ENCODE peak calls at places on chromosomes 4 and X, in four cellular contexts. I, A, T and R are unnamed samples.

GRCh38 chr4:113742643-113743042 is 18.9 kb downstream of the CAMK2D start:
- ATAC-seq in T (no peak), A (no peak), I (no peak), R (no peak)

GRCh38 chr4:136690363-136690762 is 841.9 kb downstream of the PCDH18 start:
- ATAC-seq in T (peak; percentile 56), I (no peak), A (no peak), R (no peak)

GRCh38 chrX:119942831-119943184 is 743 bp downstream of the NKAP start:
- ATAC-seq in T (peak; percentile 21), A (peak; percentile 16), I (peak; percentile 30), R (no peak)

GRCh38 chr4:141502755-141503154 is 133.6 kb upstream of the IL15 start:
- ATAC-seq in A (no peak), T (no peak), I (no peak), R (no peak)

GRCh38 chr4:76547167-76547760 is 112.2 kb downstream of the SHROOM3 start:
- ATAC-seq in I (no peak), A (no peak), T (no peak), R (peak; percentile 19)

GRCh38 chr4:47451657-47452056 is 11.8 kb downstream of the COMMD8 start:
- ATAC-seq in I (no peak), T (no peak), A (no peak), R (no peak)

GRCh38 chr4:80535551-80535950 is 200.0 kb downstream of the CFAP299 start:
- ATAC-seq in A (no peak), I (no peak), T (no peak), R (no peak)

GRCh38 chrX:2267890-2268289 is 232.9 kb downstream of the DHRSX start:
- ATAC-seq in A (no peak), I (no peak), T (no peak), R (no peak)

GRCh38 chrX:154486052-154486395 is 391 bp downstream of the UBL4A start:
- ATAC-seq in T (no peak), A (peak; percentile 3), I (no peak), R (no peak)

GRCh38 chr4:87309625-87310024 is 13.1 kb downstream of the HSD17B13 start:
- ATAC-seq in T (no peak), I (no peak), A (no peak), R (no peak)

GRCh38 chrX:20685652-20686051 is 418.9 kb upstream of the RPS6KA3 start:
- ATAC-seq in I (no peak), A (no peak), T (no peak), R (no peak)

GRCh38 chr4:87071401-87071800 is 136.6 kb downstream of the AFF1 start:
- ATAC-seq in I (no peak), A (no peak), T (no peak), R (no peak)

GRCh38 chr4:24801136-24801855 is 5.9 kb downstream of the SOD3 start:
- ATAC-seq in T (no peak), I (no peak), A (no peak), R (no peak)

GRCh38 chr4:12239897-12240636 is 811.4 kb upstream of the HS3ST1 start:
- ATAC-seq in I (no peak), A (no peak), T (no peak), R (no peak)

GRCh38 chr4:107648178-107648991 is 71.6 kb downstream of the PAPSS1 start:
- ATAC-seq in T (no peak), I (no peak), A (no peak), R (no peak)

GRCh38 chrX:41779058-41779564 is 55.1 kb downstream of the GPR82 start:
- ATAC-seq in T (peak; percentile 91), A (no peak), I (no peak), R (no peak)

GRCh38 chr4:1411436-1412375 is 5.5 kb upstream of the NKX1-1 start:
- ATAC-seq in I (no peak), A (no peak), T (no peak), R (no peak)

GRCh38 chr4:174716986-174717770 is 111.9 kb downstream of the GLRA3 start:
- ATAC-seq in T (no peak), I (peak; percentile 54), A (no peak), R (peak; percentile 45)

GRCh38 chr4:108135549-108136209 is 33.1 kb downstream of the LEF1 start:
- ATAC-seq in I (peak; percentile 31), T (no peak), A (peak; percentile 10), R (no peak)

GRCh38 chr4:40246938-40247337 is 50.1 kb downstream of the RHOH start:
- ATAC-seq in I (no peak), A (peak; percentile 12), T (no peak), R (no peak)

GRCh38 chr4:114272226-114272625 is 292.8 kb upstream of the ARSJ start:
- ATAC-seq in T (peak; percentile 95), A (no peak), I (peak; percentile 69), R (peak; percentile 50)

DNA sequence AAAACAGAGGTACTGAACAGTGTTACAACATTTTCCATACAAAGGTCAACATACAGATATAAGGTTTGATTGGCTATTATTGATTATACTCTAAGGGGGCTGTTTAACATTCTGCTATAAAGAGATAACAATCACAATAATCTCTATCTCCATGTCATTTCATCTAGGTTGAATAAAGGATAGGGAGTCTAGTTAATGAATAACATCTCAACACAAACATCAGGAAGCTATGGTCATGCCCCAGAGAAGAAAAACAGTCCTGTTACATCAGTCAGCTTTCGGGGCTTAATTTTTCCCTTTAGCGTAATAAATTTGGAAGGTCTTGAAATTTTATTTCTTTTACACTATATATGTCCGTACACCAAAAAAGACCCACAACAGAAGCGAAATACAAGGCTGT is 41.5 kb upstream of the DCAF8L2 start:
- ATAC-seq in A (no peak), I (no peak), T (no peak), R (no peak)
- H3K4me1 ChIP-seq in A (no peaks in the 10 kb centered on the region), I (no peaks in the 10 kb centered on the region), T (no peaks in the 10 kb centered on the region), R (no peaks in the 10 kb centered on the region)

GRCh38 chr4:38669233-38669632 is 5.2 kb downstream of the KLF3 start:
- ATAC-seq in A (no peak), T (no peak), I (no peak), R (no peak)
- H3K4me1 ChIP-seq in A (peaks cover 73% of the 10 kb centered on the region), T (peaks cover 70% of the 10 kb centered on the region), I (peaks cover 66% of the 10 kb centered on the region), R (peaks cover 89% of the 10 kb centered on the region)

GRCh38 chr4:8118035-8118434 is 40.6 kb downstream of the ABLIM2 start:
- ATAC-seq in I (no peak), T (no peak), A (no peak), R (no peak)
- H3K4me1 ChIP-seq in I (no peaks in the 10 kb centered on the region), T (no peaks in the 10 kb centered on the region), A (peaks cover 23% of the 10 kb centered on the region), R (no peaks in the 10 kb centered on the region)

DNA sequence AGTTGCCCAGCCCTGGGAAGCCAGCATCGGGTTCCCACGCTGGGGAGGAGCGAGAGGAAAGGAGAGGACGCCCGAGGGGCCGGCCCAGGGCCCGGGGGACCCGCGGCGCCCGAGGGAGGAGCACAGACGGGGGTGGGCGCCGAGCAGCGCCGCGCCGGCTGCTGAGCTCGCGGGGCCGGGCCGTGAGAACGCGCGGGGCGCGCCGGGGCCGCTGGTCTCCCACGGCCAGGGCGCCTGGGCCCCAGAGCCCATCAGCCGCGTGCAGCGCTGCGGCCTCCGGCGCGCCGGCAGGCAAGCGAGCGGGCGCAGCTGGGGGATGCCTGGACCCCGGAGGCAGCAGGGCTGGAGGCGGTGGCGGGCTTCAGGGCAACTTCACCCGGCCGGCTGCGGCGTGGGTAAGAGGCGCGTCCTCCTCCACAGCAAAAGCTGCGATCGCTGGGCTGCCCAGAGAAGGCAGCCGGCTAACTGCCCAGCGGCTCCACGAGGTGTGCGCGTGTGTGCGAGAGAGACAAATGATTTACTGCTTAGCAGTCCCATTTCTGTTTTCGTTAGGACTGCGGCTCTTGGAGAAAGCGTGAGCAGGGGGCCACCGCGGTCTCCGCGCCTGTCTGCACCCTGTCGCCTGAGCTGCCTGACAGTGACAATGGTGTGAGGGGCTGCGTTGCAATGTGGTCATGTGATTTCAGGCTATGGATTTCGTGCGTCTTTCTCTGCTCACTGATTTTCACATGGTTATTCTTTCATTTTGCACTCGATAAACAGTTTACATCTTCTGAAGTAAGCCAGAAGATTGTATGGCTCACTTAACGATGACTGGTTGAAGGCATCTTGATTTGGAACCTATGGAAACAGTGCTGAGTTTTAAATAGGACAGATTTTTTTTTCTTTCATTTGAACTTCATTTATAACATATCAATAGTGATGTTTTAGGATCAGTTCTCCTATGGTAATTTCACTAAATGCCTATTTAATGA is 1.2 kb downstream of the GUCY1A1 start:
- ATAC-seq in I (peak; percentile 86), T (peak; percentile 52), A (no peak), R (peak; percentile 78)
- H3K4me1 ChIP-seq in I (no peaks in the 10 kb centered on the region), T (peaks cover 27% of the 10 kb centered on the region), A (no peaks in the 10 kb centered on the region), R (peaks cover 49% of the 10 kb centered on the region)

DNA sequence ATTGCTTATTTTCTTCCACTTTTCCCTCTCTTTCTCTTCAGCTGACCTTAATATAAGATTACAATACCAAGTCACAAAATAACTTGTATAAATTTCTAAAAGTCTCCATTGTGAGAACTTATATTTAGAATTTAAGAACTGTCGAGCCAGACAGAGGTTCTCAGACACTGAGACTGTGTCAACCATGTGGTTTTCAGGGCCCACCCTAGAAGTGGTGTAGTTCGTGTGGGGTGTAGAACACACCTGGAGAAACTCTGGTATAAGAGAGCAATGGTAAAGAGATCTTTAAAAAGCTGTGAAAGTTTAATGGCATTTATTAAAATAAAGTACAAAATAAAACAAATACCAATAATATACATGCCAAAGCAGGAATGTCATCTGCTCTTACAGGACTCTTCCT is 19.7 kb downstream of the CPEB2 start:
- ATAC-seq in T (no peak), A (no peak), I (no peak), R (no peak)
- H3K4me1 ChIP-seq in T (no peaks in the 10 kb centered on the region), A (no peaks in the 10 kb centered on the region), I (peaks cover 36% of the 10 kb centered on the region), R (peaks cover 65% of the 10 kb centered on the region)

GRCh38 chr4:177505171-177505615 is 63.0 kb upstream of the AGA start:
- ATAC-seq in I (no peak), T (no peak), A (no peak), R (no peak)

GRCh38 chr4:177494791-177495190 is 52.6 kb upstream of the AGA start:
- ATAC-seq in T (no peak), I (no peak), A (no peak), R (no peak)

DNA sequence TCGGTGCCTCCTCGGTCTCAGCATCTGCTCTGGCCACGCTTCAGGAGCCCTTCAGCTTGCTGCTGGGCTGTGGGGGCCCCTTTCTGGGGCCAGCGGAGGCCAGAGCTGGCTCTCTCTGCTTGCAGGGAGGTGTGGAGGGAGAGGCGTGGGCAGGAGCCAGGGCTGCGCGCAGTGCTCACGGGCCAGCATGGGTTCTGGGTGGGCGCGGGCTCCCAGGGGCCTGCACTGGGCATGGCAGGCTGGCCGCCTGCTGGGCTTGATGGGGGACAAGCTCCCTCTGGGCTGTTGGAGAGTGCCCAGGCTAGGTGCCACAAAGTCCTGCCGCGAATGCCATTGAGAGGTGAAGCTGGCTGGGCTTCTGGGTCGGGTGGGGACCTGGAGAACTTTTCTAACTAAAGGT is 57.3 kb upstream of the AGA start:
- ATAC-seq in I (peak; percentile 38), T (no peak), A (no peak), R (no peak)
- H3K4me1 ChIP-seq in I (no peaks in the 10 kb centered on the region), T (no peaks in the 10 kb centered on the region), A (no peaks in the 10 kb centered on the region), R (no peaks in the 10 kb centered on the region)

DNA sequence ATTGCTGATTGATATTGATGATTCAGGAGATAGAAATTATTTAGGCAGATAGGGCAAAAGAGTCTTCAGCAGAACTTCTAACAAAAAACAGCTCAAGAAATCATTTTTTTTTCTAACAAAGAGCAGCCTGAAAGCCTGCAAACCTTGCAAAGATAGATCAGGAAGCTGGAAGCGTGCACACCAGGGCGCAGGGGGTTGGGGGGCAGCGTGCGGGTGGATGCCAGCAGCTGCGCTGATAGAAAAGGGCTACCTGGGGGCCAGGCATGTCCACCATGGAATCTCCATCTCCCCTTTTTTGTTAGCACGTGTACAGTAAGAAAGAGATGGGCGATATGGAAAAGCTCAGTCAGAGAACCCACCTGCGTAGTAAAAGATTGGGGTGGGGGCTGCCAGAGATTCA is 1.7 kb upstream of the CCDC110 start:
- ATAC-seq in A (no peak), T (no peak), I (no peak), R (no peak)
- H3K4me1 ChIP-seq in A (peaks cover 13% of the 10 kb centered on the region), T (peaks cover 5% of the 10 kb centered on the region), I (peaks cover 5% of the 10 kb centered on the region), R (no peaks in the 10 kb centered on the region)